ENCODE peak calls at places on chromosome 3, in four cellular contexts. C, U, R and D are unnamed samples.

GRCh38 chr3:172315401-172316091 is 132.7 kb downstream of the GHSR start:
- DNase-seq in C (no peak), U (peak; percentile 37), R (peak; percentile 81), D (peak; percentile 49)

GRCh38 chr3:119967353-119968006 is 126.8 kb downstream of the GSK3B start:
- DNase-seq in C (no peak), U (no peak), R (no peak), D (no peak)

GRCh38 chr3:102083469-102083868 is 234.2 kb downstream of the NFKBIZ start:
- DNase-seq in C (no peak), U (no peak), R (no peak), D (no peak)

GRCh38 chr3:127961963-127962362 is 46.9 kb downstream of the KBTBD12 start:
- DNase-seq in C (no peak), U (peak; percentile 13), R (peak; percentile 16), D (no peak)

GRCh38 chr3:49841126-49841525 is 15.2 kb downstream of the TRAIP start:
- DNase-seq in C (no peak), U (no peak), R (peak; percentile 20), D (no peak)

GRCh38 chr3:31369637-31370036 is 163.1 kb upstream of the STT3B start:
- DNase-seq in C (no peak), U (no peak), R (peak; percentile 20), D (no peak)

GRCh38 chr3:38267689-38268477 is 2.3 kb downstream of the SLC22A13 start:
- DNase-seq in C (no peak), U (no peak), R (no peak), D (no peak)

GRCh38 chr3:112199622-112200316 is 66.7 kb upstream of the GCSAM start:
- DNase-seq in C (no peak), U (no peak), R (peak; percentile 59), D (no peak)